ENCODE peak calls at places on chromosomes 5 and 9, in nine cellular contexts. X is H54, G is A549, N is endothelial cell of umbilical vein, V is transverse colon, Y is HCT116, O is esophagus squamous epithelium, W is spleen, J is adrenal gland. D is an unnamed sample.
A peak's percentile ranks its signal among the peaks of the same experiment; 100 is the strongest.

GRCh38 chr5:176415240-176416122 is 858 bp downstream of the CLTB start:
- DNase-seq in O (no peak), Y (no peak), N (no peak), X (peak; percentile 80), V (peak; percentile 45), W (no peak), J (peak; percentile 74), G (peak; percentile 53), D (peak; percentile 15)

GRCh38 chr5:6556089-6556801 is 76.6 kb downstream of the NSUN2 start:
- DNase-seq in N (no peak), X (no peak), W (no peak), J (no peak), V (no peak), O (no peak), G (no peak), Y (no peak), D (no peak)

GRCh38 chr5:33736510-33736909 is 155.3 kb downstream of the ADAMTS12 start:
- DNase-seq in O (no peak), J (no peak), G (peak; percentile 4), Y (no peak), W (no peak), X (no peak), V (no peak), N (no peak), D (no peak)

GRCh38 chr9:36036780-36037579 is at the start of gene RECK:
- DNase-seq in X (peak; percentile 63), W (peak; percentile 95), Y (peak; percentile 37), J (peak; percentile 80), G (peak; percentile 62), N (peak; percentile 72), V (peak; percentile 88), O (peak; percentile 40), D (peak; percentile 84)

GRCh38 chr5:116394186-116394867 is 180.3 kb downstream of the SEMA6A start:
- DNase-seq in J (no peak), N (no peak), O (no peak), V (no peak), W (no peak), X (no peak), G (no peak), Y (no peak), D (no peak)

GRCh38 chr5:34833991-34834793 is 4.8 kb upstream of the TTC23L start:
- DNase-seq in W (no peak), X (no peak), N (no peak), V (no peak), O (no peak), Y (no peak), J (no peak), G (no peak), D (no peak)

GRCh38 chr5:136016945-136017530 is 11.8 kb upstream of the TGFBI start:
- DNase-seq in N (peak; percentile 45), Y (peak; percentile 98), G (peak; percentile 97), O (no peak), X (no peak), J (peak; percentile 74), V (no peak), W (no peak), D (no peak)

GRCh38 chr5:106874974-106875373 is 795.8 kb downstream of the EFNA5 start:
- DNase-seq in X (no peak), Y (no peak), W (no peak), G (no peak), V (no peak), O (no peak), J (no peak), N (no peak), D (no peak)

GRCh38 chr9:133830310-133830709 is 92.2 kb upstream of the SARDH start:
- DNase-seq in N (no peak), Y (no peak), J (no peak), O (no peak), G (no peak), W (no peak), X (no peak), V (no peak), D (no peak)

GRCh38 chr9:126517751-126518261 is 95.9 kb upstream of the LMX1B start:
- DNase-seq in V (no peak), O (no peak), X (no peak), J (no peak), Y (no peak), G (no peak), N (no peak), W (peak; percentile 6), D (no peak)

GRCh38 chr5:72842816-72843215 is 26.4 kb downstream of the TNPO1 start:
- DNase-seq in O (no peak), X (peak; percentile 31), G (peak; percentile 92), J (no peak), V (peak; percentile 11), Y (peak; percentile 32), N (peak; percentile 92), W (no peak), D (no peak)

GRCh38 chr5:68214472-68215207 is 916 bp upstream of the PIK3R1 start:
- DNase-seq in W (peak; percentile 96), Y (no peak), J (no peak), X (no peak), V (no peak), O (no peak), N (peak; percentile 9), G (peak; percentile 3), D (peak; percentile 18)

GRCh38 chr9:111108946-111109345 is 70.7 kb upstream of the LPAR1 start:
- DNase-seq in N (no peak), V (no peak), Y (no peak), O (no peak), J (no peak), W (no peak), X (no peak), G (no peak), D (no peak)

GRCh38 chr9:95754533-95755420 is 120.7 kb upstream of the ERCC6L2 start:
- DNase-seq in V (no peak), G (no peak), J (peak; percentile 41), Y (no peak), N (no peak), W (no peak), O (no peak), X (no peak), D (no peak)

GRCh38 chr5:126656397-126657007 is 55.8 kb downstream of the PHAX start:
- DNase-seq in G (peak; percentile 59), W (no peak), N (peak; percentile 47), X (peak; percentile 38), J (peak; percentile 23), V (no peak), Y (peak; percentile 31), O (no peak), D (no peak)

GRCh38 chr5:72187388-72188070 is 80.3 kb downstream of the MAP1B start:
- DNase-seq in G (no peak), W (no peak), V (no peak), X (no peak), Y (no peak), J (no peak), O (no peak), N (no peak), D (peak; percentile 17)

GRCh38 chr9:89277454-89277853 is 33.5 kb upstream of the CKS2 start:
- DNase-seq in O (no peak), G (no peak), Y (no peak), J (no peak), N (no peak), X (no peak), V (peak; percentile 13), W (no peak), D (no peak)

DNA sequence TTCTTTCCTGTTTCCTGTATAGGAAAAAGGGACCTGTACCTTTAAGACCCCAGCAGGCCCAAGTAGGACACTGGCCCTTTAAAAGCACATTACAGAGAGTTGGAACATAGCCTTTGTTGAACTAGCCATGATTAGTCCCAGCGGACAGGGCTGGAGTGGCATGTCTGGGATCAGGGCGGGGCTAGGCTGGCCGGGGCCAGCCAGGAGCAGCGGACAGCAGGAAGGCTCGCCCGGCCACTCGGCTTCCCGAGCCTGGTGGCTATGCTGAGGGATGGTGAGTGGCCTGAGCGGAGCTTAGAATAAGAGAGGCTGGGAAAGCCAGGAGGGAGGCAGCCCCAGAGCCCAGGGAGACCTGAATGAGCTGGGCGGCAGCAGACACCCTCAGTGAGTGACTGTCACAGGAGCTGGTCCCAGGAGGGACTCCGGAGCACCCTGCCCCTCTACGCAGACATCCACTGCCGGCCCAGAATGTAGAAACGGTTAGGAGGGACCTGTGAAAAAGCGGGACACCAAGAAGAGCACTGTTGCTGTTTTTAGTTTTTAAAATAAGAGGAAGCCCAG is 92.1 kb downstream of the DAB2IP start:
- DNase-seq in Y (peak; percentile 56), N (peak; percentile 90), X (peak; percentile 100), V (peak; percentile 82), O (no peak), J (peak; percentile 94), G (peak; percentile 85), W (peak; percentile 87), D (peak; percentile 83)
- TF ChIP-seq POLR2A in Y (no peak), N (peak; percentile 47), X (peak; percentile 57), V (peak; percentile 54), O (no peak), J (no peak), G (peak; percentile 21), W (no peak), D (peak; percentile 63)

GRCh38 chr5:151740336-151740942 is 18.0 kb downstream of the ATOX1 start:
- DNase-seq in N (peak; percentile 79), J (peak; percentile 92), Y (no peak), X (peak; percentile 42), V (peak; percentile 40), W (no peak), G (peak; percentile 78), O (no peak), D (peak; percentile 39)

GRCh38 chr5:151743535-151743934 is 14.9 kb downstream of the ATOX1 start:
- DNase-seq in Y (no peak), W (no peak), O (no peak), V (no peak), X (no peak), N (no peak), G (no peak), J (no peak), D (no peak)

GRCh38 chr5:151740958-151741373 is 17.5 kb downstream of the ATOX1 start:
- DNase-seq in O (no peak), W (no peak), Y (no peak), V (no peak), N (peak; percentile 53), J (no peak), X (no peak), G (no peak), D (no peak)

GRCh38 chr5:151742870-151743294 is 15.5 kb downstream of the ATOX1 start:
- DNase-seq in X (peak; percentile 39), W (no peak), J (peak; percentile 54), G (peak; percentile 70), N (peak; percentile 58), O (no peak), Y (peak; percentile 56), V (peak; percentile 22), D (peak; percentile 28)

GRCh38 chr5:151741678-151742423 is 16.6 kb downstream of the ATOX1 start:
- DNase-seq in W (no peak), Y (no peak), J (no peak), G (no peak), V (no peak), O (no peak), N (peak; percentile 34), X (no peak), D (no peak)
- TF ChIP-seq POLR2A in W (no peak), Y (no peak), J (no peak), G (no peak), V (no peak), O (no peak), N (no peak), X (no peak), D (no peak)

GRCh38 chr5:74575741-74576538 is 64.6 kb downstream of the ENC1 start:
- DNase-seq in W (no peak), V (no peak), O (no peak), J (no peak), N (peak; percentile 89), X (peak; percentile 54), G (no peak), Y (no peak), D (no peak)
- TF ChIP-seq POLR2A in W (no peak), V (no peak), O (no peak), J (no peak), N (peak; percentile 55), X (no peak), G (no peak), Y (no peak), D (no peak)

GRCh38 chr9:13279284-13280162 is at the start of gene MPDZ:
- DNase-seq in X (peak; percentile 71), O (no peak), Y (no peak), J (peak; percentile 68), W (no peak), G (peak; percentile 77), V (peak; percentile 37), N (peak; percentile 81), D (peak; percentile 47)
- TF ChIP-seq POLR2A in X (no peak), O (no peak), Y (no peak), J (peak; percentile 10), W (no peak), G (peak; percentile 62), V (no peak), N (peak; percentile 28), D (peak; percentile 44)

D was measured in prostate gland.